ENCODE peak calls at places on chromosomes 2 and 18, in eight cellular contexts. One of them, this sample, is unnamed.

GRCh38 chr2:8575011-8575750 is 106.7 kb upstream of the ID2 start:
- DNase-seq in NCI-H1105 treated with DMSO at 0.1 percent for 48 hours: no peak
- DNase-seq in T1000: no peak
- DNase-seq in NCI-H774: no peak
- DNase-seq in A549: no peak
- DNase-seq in GF-D8: no peak
- DNase-seq in stimulated activated CD4-positive, alpha-beta T cell treated with anti-CD3 and anti-CD28 coated beads, Interleukin-2, amount 100 ng/mL, for 4 hours: peak; percentile 17
- DNase-seq in GM23248: no peak
- DNase-seq in this sample: peak; percentile 55

GRCh38 chr2:105873721-105874120 is 129.0 kb downstream of the NCK2 start:
- DNase-seq in NCI-H1105 treated with DMSO at 0.1 percent for 48 hours: no peak
- DNase-seq in T1000: peak; percentile 64
- DNase-seq in NCI-H774: no peak
- DNase-seq in A549: peak; percentile 10
- DNase-seq in GF-D8: no peak
- DNase-seq in stimulated activated CD4-positive, alpha-beta T cell treated with anti-CD3 and anti-CD28 coated beads, Interleukin-2, amount 100 ng/mL, for 4 hours: peak; percentile 29
- DNase-seq in GM23248: peak; percentile 73
- DNase-seq in this sample: no peak

GRCh38 chr2:185618630-185619029 is 120.0 kb upstream of the FSIP2 start:
- DNase-seq in NCI-H1105 treated with DMSO at 0.1 percent for 48 hours: peak; percentile 3
- DNase-seq in T1000: peak; percentile 42
- DNase-seq in NCI-H774: no peak
- DNase-seq in A549: no peak
- DNase-seq in GF-D8: no peak
- DNase-seq in stimulated activated CD4-positive, alpha-beta T cell treated with anti-CD3 and anti-CD28 coated beads, Interleukin-2, amount 100 ng/mL, for 4 hours: no peak
- DNase-seq in GM23248: no peak
- DNase-seq in this sample: no peak

GRCh38 chr2:205768815-205769493 is 86.7 kb downstream of the NRP2 start:
- DNase-seq in NCI-H1105 treated with DMSO at 0.1 percent for 48 hours: no peak
- DNase-seq in T1000: no peak
- DNase-seq in NCI-H774: no peak
- DNase-seq in A549: no peak
- DNase-seq in GF-D8: no peak
- DNase-seq in stimulated activated CD4-positive, alpha-beta T cell treated with anti-CD3 and anti-CD28 coated beads, Interleukin-2, amount 100 ng/mL, for 4 hours: no peak
- DNase-seq in GM23248: no peak
- DNase-seq in this sample: no peak

GRCh38 chr18:22558945-22559385 is 141.2 kb upstream of the CTAGE1 start:
- DNase-seq in NCI-H1105 treated with DMSO at 0.1 percent for 48 hours: no peak
- DNase-seq in T1000: peak; percentile 49
- DNase-seq in NCI-H774: no peak
- DNase-seq in A549: peak; percentile 66
- DNase-seq in GF-D8: no peak
- DNase-seq in stimulated activated CD4-positive, alpha-beta T cell treated with anti-CD3 and anti-CD28 coated beads, Interleukin-2, amount 100 ng/mL, for 4 hours: no peak
- DNase-seq in GM23248: peak; percentile 85
- DNase-seq in this sample: peak; percentile 41

GRCh38 chr18:22840606-22841144 is 92.5 kb upstream of the RBBP8 start:
- DNase-seq in NCI-H1105 treated with DMSO at 0.1 percent for 48 hours: no peak
- DNase-seq in T1000: no peak
- DNase-seq in NCI-H774: no peak
- DNase-seq in A549: no peak
- DNase-seq in GF-D8: no peak
- DNase-seq in stimulated activated CD4-positive, alpha-beta T cell treated with anti-CD3 and anti-CD28 coated beads, Interleukin-2, amount 100 ng/mL, for 4 hours: no peak
- DNase-seq in GM23248: peak; percentile 64
- DNase-seq in this sample: no peak

GRCh38 chr2:79702934-79703333 is 190.1 kb downstream of the CTNNA2 start:
- DNase-seq in NCI-H1105 treated with DMSO at 0.1 percent for 48 hours: no peak
- DNase-seq in T1000: no peak
- DNase-seq in NCI-H774: no peak
- DNase-seq in A549: no peak
- DNase-seq in GF-D8: no peak
- DNase-seq in stimulated activated CD4-positive, alpha-beta T cell treated with anti-CD3 and anti-CD28 coated beads, Interleukin-2, amount 100 ng/mL, for 4 hours: no peak
- DNase-seq in GM23248: no peak
- DNase-seq in this sample: no peak

GRCh38 chr2:16665746-16666452 is at the start of gene CYRIA:
- DNase-seq in NCI-H1105 treated with DMSO at 0.1 percent for 48 hours: no peak
- DNase-seq in T1000: peak; percentile 43
- DNase-seq in NCI-H774: peak; percentile 36
- DNase-seq in A549: no peak
- DNase-seq in GF-D8: no peak
- DNase-seq in stimulated activated CD4-positive, alpha-beta T cell treated with anti-CD3 and anti-CD28 coated beads, Interleukin-2, amount 100 ng/mL, for 4 hours: peak; percentile 16
- DNase-seq in GM23248: peak; percentile 61
- DNase-seq in this sample: peak; percentile 75

GRCh38 chr2:128613876-128614275 is 295.2 kb upstream of the HS6ST1 start:
- DNase-seq in NCI-H1105 treated with DMSO at 0.1 percent for 48 hours: no peak
- DNase-seq in T1000: no peak
- DNase-seq in NCI-H774: no peak
- DNase-seq in A549: no peak
- DNase-seq in GF-D8: no peak
- DNase-seq in stimulated activated CD4-positive, alpha-beta T cell treated with anti-CD3 and anti-CD28 coated beads, Interleukin-2, amount 100 ng/mL, for 4 hours: no peak
- DNase-seq in GM23248: no peak
- DNase-seq in this sample: no peak

GRCh38 chr2:134705861-134706586 is 12.8 kb downstream of the TMEM163 start:
- DNase-seq in NCI-H1105 treated with DMSO at 0.1 percent for 48 hours: no peak
- DNase-seq in T1000: no peak
- DNase-seq in NCI-H774: no peak
- DNase-seq in A549: no peak
- DNase-seq in GF-D8: no peak
- DNase-seq in stimulated activated CD4-positive, alpha-beta T cell treated with anti-CD3 and anti-CD28 coated beads, Interleukin-2, amount 100 ng/mL, for 4 hours: no peak
- DNase-seq in GM23248: no peak
- DNase-seq in this sample: no peak

GRCh38 chr2:234304945-234305344 is 191.9 kb downstream of the ARL4C start:
- DNase-seq in NCI-H1105 treated with DMSO at 0.1 percent for 48 hours: no peak
- DNase-seq in T1000: no peak
- DNase-seq in NCI-H774: no peak
- DNase-seq in A549: peak; percentile 86
- DNase-seq in GF-D8: no peak
- DNase-seq in stimulated activated CD4-positive, alpha-beta T cell treated with anti-CD3 and anti-CD28 coated beads, Interleukin-2, amount 100 ng/mL, for 4 hours: no peak
- DNase-seq in GM23248: peak; percentile 65
- DNase-seq in this sample: no peak

GRCh38 chr2:233061591-233062446 is 1.7 kb downstream of the INPP5D start:
- DNase-seq in NCI-H1105 treated with DMSO at 0.1 percent for 48 hours: no peak
- DNase-seq in T1000: no peak
- DNase-seq in NCI-H774: no peak
- DNase-seq in A549: no peak
- DNase-seq in GF-D8: peak; percentile 14
- DNase-seq in stimulated activated CD4-positive, alpha-beta T cell treated with anti-CD3 and anti-CD28 coated beads, Interleukin-2, amount 100 ng/mL, for 4 hours: no peak
- DNase-seq in GM23248: no peak
- DNase-seq in this sample: peak; percentile 50

GRCh38 chr2:197165020-197165419 is 145.6 kb downstream of the ANKRD44 start:
- DNase-seq in NCI-H1105 treated with DMSO at 0.1 percent for 48 hours: no peak
- DNase-seq in T1000: no peak
- DNase-seq in NCI-H774: no peak
- DNase-seq in A549: no peak
- DNase-seq in GF-D8: no peak
- DNase-seq in stimulated activated CD4-positive, alpha-beta T cell treated with anti-CD3 and anti-CD28 coated beads, Interleukin-2, amount 100 ng/mL, for 4 hours: no peak
- DNase-seq in GM23248: no peak
- DNase-seq in this sample: no peak

GRCh38 chr2:235238537-235238936 is 255.3 kb upstream of the AGAP1 start:
- DNase-seq in NCI-H1105 treated with DMSO at 0.1 percent for 48 hours: peak; percentile 71
- DNase-seq in T1000: no peak
- DNase-seq in NCI-H774: no peak
- DNase-seq in A549: peak; percentile 12
- DNase-seq in GF-D8: no peak
- DNase-seq in stimulated activated CD4-positive, alpha-beta T cell treated with anti-CD3 and anti-CD28 coated beads, Interleukin-2, amount 100 ng/mL, for 4 hours: no peak
- DNase-seq in GM23248: peak; percentile 93
- DNase-seq in this sample: peak; percentile 32

GRCh38 chr18:34461266-34461665 is 236.6 kb upstream of the NOL4 start:
- DNase-seq in NCI-H1105 treated with DMSO at 0.1 percent for 48 hours: no peak
- DNase-seq in T1000: no peak
- DNase-seq in NCI-H774: no peak
- DNase-seq in A549: no peak
- DNase-seq in GF-D8: no peak
- DNase-seq in stimulated activated CD4-positive, alpha-beta T cell treated with anti-CD3 and anti-CD28 coated beads, Interleukin-2, amount 100 ng/mL, for 4 hours: no peak
- DNase-seq in GM23248: no peak
- DNase-seq in this sample: no peak

GRCh38 chr2:55519908-55520885 is 679 bp downstream of the CFAP36 start:
- DNase-seq in NCI-H1105 treated with DMSO at 0.1 percent for 48 hours: peak; percentile 34
- DNase-seq in T1000: peak; percentile 48
- DNase-seq in NCI-H774: peak; percentile 23
- DNase-seq in A549: peak; percentile 19
- DNase-seq in GF-D8: no peak
- DNase-seq in stimulated activated CD4-positive, alpha-beta T cell treated with anti-CD3 and anti-CD28 coated beads, Interleukin-2, amount 100 ng/mL, for 4 hours: peak; percentile 39
- DNase-seq in GM23248: peak; percentile 69
- DNase-seq in this sample: peak; percentile 36

GRCh38 chr2:26631815-26632214 is 9.4 kb downstream of the CIB4 start:
- DNase-seq in NCI-H1105 treated with DMSO at 0.1 percent for 48 hours: no peak
- DNase-seq in T1000: no peak
- DNase-seq in NCI-H774: no peak
- DNase-seq in A549: no peak
- DNase-seq in GF-D8: no peak
- DNase-seq in stimulated activated CD4-positive, alpha-beta T cell treated with anti-CD3 and anti-CD28 coated beads, Interleukin-2, amount 100 ng/mL, for 4 hours: no peak
- DNase-seq in GM23248: no peak
- DNase-seq in this sample: no peak

GRCh38 chr2:10755621-10756020 is 34.2 kb downstream of the ATP6V1C2 start:
- DNase-seq in NCI-H1105 treated with DMSO at 0.1 percent for 48 hours: no peak
- DNase-seq in T1000: no peak
- DNase-seq in NCI-H774: no peak
- DNase-seq in A549: no peak
- DNase-seq in GF-D8: no peak
- DNase-seq in stimulated activated CD4-positive, alpha-beta T cell treated with anti-CD3 and anti-CD28 coated beads, Interleukin-2, amount 100 ng/mL, for 4 hours: no peak
- DNase-seq in GM23248: no peak
- DNase-seq in this sample: no peak

GRCh38 chr2:43032248-43032893 is 194.0 kb downstream of the ZFP36L2 start:
- DNase-seq in NCI-H1105 treated with DMSO at 0.1 percent for 48 hours: no peak
- DNase-seq in T1000: no peak
- DNase-seq in NCI-H774: no peak
- DNase-seq in A549: peak; percentile 68
- DNase-seq in GF-D8: no peak
- DNase-seq in stimulated activated CD4-positive, alpha-beta T cell treated with anti-CD3 and anti-CD28 coated beads, Interleukin-2, amount 100 ng/mL, for 4 hours: no peak
- DNase-seq in GM23248: peak; percentile 43
- DNase-seq in this sample: peak; percentile 89

GRCh38 chr2:114812261-114812660 is 369.8 kb downstream of the DPP10 start:
- DNase-seq in NCI-H1105 treated with DMSO at 0.1 percent for 48 hours: no peak
- DNase-seq in T1000: no peak
- DNase-seq in NCI-H774: no peak
- DNase-seq in A549: peak; percentile 6
- DNase-seq in GF-D8: no peak
- DNase-seq in stimulated activated CD4-positive, alpha-beta T cell treated with anti-CD3 and anti-CD28 coated beads, Interleukin-2, amount 100 ng/mL, for 4 hours: no peak
- DNase-seq in GM23248: no peak
- DNase-seq in this sample: no peak

GRCh38 chr2:191030521-191031154 is 16.7 kb upstream of the STAT1 start:
- DNase-seq in NCI-H1105 treated with DMSO at 0.1 percent for 48 hours: peak; percentile 48
- DNase-seq in T1000: no peak
- DNase-seq in NCI-H774: peak; percentile 27
- DNase-seq in A549: peak; percentile 61
- DNase-seq in GF-D8: no peak
- DNase-seq in stimulated activated CD4-positive, alpha-beta T cell treated with anti-CD3 and anti-CD28 coated beads, Interleukin-2, amount 100 ng/mL, for 4 hours: peak; percentile 31
- DNase-seq in GM23248: peak; percentile 57
- DNase-seq in this sample: no peak

GRCh38 chr2:172951554-172951953 is 124.1 kb upstream of the MAP3K20 start:
- DNase-seq in NCI-H1105 treated with DMSO at 0.1 percent for 48 hours: no peak
- DNase-seq in T1000: no peak
- DNase-seq in NCI-H774: no peak
- DNase-seq in A549: no peak
- DNase-seq in GF-D8: no peak
- DNase-seq in stimulated activated CD4-positive, alpha-beta T cell treated with anti-CD3 and anti-CD28 coated beads, Interleukin-2, amount 100 ng/mL, for 4 hours: no peak
- DNase-seq in GM23248: no peak
- DNase-seq in this sample: no peak

GRCh38 chr2:221129657-221130056 is 442.4 kb downstream of the EPHA4 start:
- DNase-seq in NCI-H1105 treated with DMSO at 0.1 percent for 48 hours: no peak
- DNase-seq in T1000: no peak
- DNase-seq in NCI-H774: no peak
- DNase-seq in A549: no peak
- DNase-seq in GF-D8: no peak
- DNase-seq in stimulated activated CD4-positive, alpha-beta T cell treated with anti-CD3 and anti-CD28 coated beads, Interleukin-2, amount 100 ng/mL, for 4 hours: no peak
- DNase-seq in GM23248: no peak
- DNase-seq in this sample: no peak

GRCh38 chr18:49582579-49582978 is 20.7 kb downstream of the LIPG start:
- DNase-seq in NCI-H1105 treated with DMSO at 0.1 percent for 48 hours: no peak
- DNase-seq in T1000: peak; percentile 17
- DNase-seq in NCI-H774: no peak
- DNase-seq in A549: peak; percentile 8
- DNase-seq in GF-D8: no peak
- DNase-seq in stimulated activated CD4-positive, alpha-beta T cell treated with anti-CD3 and anti-CD28 coated beads, Interleukin-2, amount 100 ng/mL, for 4 hours: no peak
- DNase-seq in GM23248: peak; percentile 57
- DNase-seq in this sample: no peak

GRCh38 chr2:31322376-31322775 is 88.4 kb downstream of the EHD3 start:
- DNase-seq in NCI-H1105 treated with DMSO at 0.1 percent for 48 hours: no peak
- DNase-seq in T1000: no peak
- DNase-seq in NCI-H774: no peak
- DNase-seq in A549: no peak
- DNase-seq in GF-D8: no peak
- DNase-seq in stimulated activated CD4-positive, alpha-beta T cell treated with anti-CD3 and anti-CD28 coated beads, Interleukin-2, amount 100 ng/mL, for 4 hours: no peak
- DNase-seq in GM23248: peak; percentile 67
- DNase-seq in this sample: no peak

GRCh38 chr2:177031435-177032222 is 181.0 kb upstream of the HNRNPA3 start:
- DNase-seq in NCI-H1105 treated with DMSO at 0.1 percent for 48 hours: no peak
- DNase-seq in T1000: no peak
- DNase-seq in NCI-H774: no peak
- DNase-seq in A549: no peak
- DNase-seq in GF-D8: no peak
- DNase-seq in stimulated activated CD4-positive, alpha-beta T cell treated with anti-CD3 and anti-CD28 coated beads, Interleukin-2, amount 100 ng/mL, for 4 hours: no peak
- DNase-seq in GM23248: no peak
- DNase-seq in this sample: no peak

GRCh38 chr18:6731197-6731596 is 1.7 kb downstream of the ARHGAP28 start:
- DNase-seq in NCI-H1105 treated with DMSO at 0.1 percent for 48 hours: peak; percentile 11
- DNase-seq in T1000: no peak
- DNase-seq in NCI-H774: no peak
- DNase-seq in A549: no peak
- DNase-seq in GF-D8: no peak
- DNase-seq in stimulated activated CD4-positive, alpha-beta T cell treated with anti-CD3 and anti-CD28 coated beads, Interleukin-2, amount 100 ng/mL, for 4 hours: no peak
- DNase-seq in GM23248: peak; percentile 78
- DNase-seq in this sample: no peak

GRCh38 chr2:37232131-37232933 is 874 bp downstream of the NDUFAF7 start:
- DNase-seq in NCI-H1105 treated with DMSO at 0.1 percent for 48 hours: no peak
- DNase-seq in T1000: no peak
- DNase-seq in NCI-H774: no peak
- DNase-seq in A549: peak; percentile 21
- DNase-seq in GF-D8: no peak
- DNase-seq in stimulated activated CD4-positive, alpha-beta T cell treated with anti-CD3 and anti-CD28 coated beads, Interleukin-2, amount 100 ng/mL, for 4 hours: no peak
- DNase-seq in GM23248: peak; percentile 62
- DNase-seq in this sample: peak; percentile 31

GRCh38 chr18:10270160-10270571 is 184.3 kb upstream of the APCDD1 start:
- DNase-seq in NCI-H1105 treated with DMSO at 0.1 percent for 48 hours: no peak
- DNase-seq in T1000: no peak
- DNase-seq in NCI-H774: no peak
- DNase-seq in A549: no peak
- DNase-seq in GF-D8: no peak
- DNase-seq in stimulated activated CD4-positive, alpha-beta T cell treated with anti-CD3 and anti-CD28 coated beads, Interleukin-2, amount 100 ng/mL, for 4 hours: no peak
- DNase-seq in GM23248: peak; percentile 63
- DNase-seq in this sample: no peak

GRCh38 chr2:218295029-218295428 is 2.7 kb upstream of the TMBIM1 start:
- DNase-seq in NCI-H1105 treated with DMSO at 0.1 percent for 48 hours: no peak
- DNase-seq in T1000: no peak
- DNase-seq in NCI-H774: no peak
- DNase-seq in A549: no peak
- DNase-seq in GF-D8: no peak
- DNase-seq in stimulated activated CD4-positive, alpha-beta T cell treated with anti-CD3 and anti-CD28 coated beads, Interleukin-2, amount 100 ng/mL, for 4 hours: no peak
- DNase-seq in GM23248: no peak
- DNase-seq in this sample: no peak

GRCh38 chr2:151999058-151999457 is 99.8 kb downstream of the CACNB4 start:
- DNase-seq in NCI-H1105 treated with DMSO at 0.1 percent for 48 hours: peak; percentile 60
- DNase-seq in T1000: no peak
- DNase-seq in NCI-H774: peak; percentile 29
- DNase-seq in A549: peak; percentile 66
- DNase-seq in GF-D8: no peak
- DNase-seq in stimulated activated CD4-positive, alpha-beta T cell treated with anti-CD3 and anti-CD28 coated beads, Interleukin-2, amount 100 ng/mL, for 4 hours: peak; percentile 3
- DNase-seq in GM23248: peak; percentile 68
- DNase-seq in this sample: no peak

GRCh38 chr2:217438821-217439220 is 564.0 kb downstream of the TNS1 start:
- DNase-seq in NCI-H1105 treated with DMSO at 0.1 percent for 48 hours: no peak
- DNase-seq in T1000: no peak
- DNase-seq in NCI-H774: no peak
- DNase-seq in A549: no peak
- DNase-seq in GF-D8: no peak
- DNase-seq in stimulated activated CD4-positive, alpha-beta T cell treated with anti-CD3 and anti-CD28 coated beads, Interleukin-2, amount 100 ng/mL, for 4 hours: no peak
- DNase-seq in GM23248: no peak
- DNase-seq in this sample: no peak

GRCh38 chr2:120110507-120110906 is 97.6 kb downstream of the EPB41L5 start:
- DNase-seq in NCI-H1105 treated with DMSO at 0.1 percent for 48 hours: no peak
- DNase-seq in T1000: no peak
- DNase-seq in NCI-H774: no peak
- DNase-seq in A549: no peak
- DNase-seq in GF-D8: peak; percentile 64
- DNase-seq in stimulated activated CD4-positive, alpha-beta T cell treated with anti-CD3 and anti-CD28 coated beads, Interleukin-2, amount 100 ng/mL, for 4 hours: no peak
- DNase-seq in GM23248: no peak
- DNase-seq in this sample: no peak

GRCh38 chr18:63206433-63207153 is 113.0 kb downstream of the BCL2 start:
- DNase-seq in NCI-H1105 treated with DMSO at 0.1 percent for 48 hours: no peak
- DNase-seq in T1000: no peak
- DNase-seq in NCI-H774: no peak
- DNase-seq in A549: no peak
- DNase-seq in GF-D8: peak; percentile 33
- DNase-seq in stimulated activated CD4-positive, alpha-beta T cell treated with anti-CD3 and anti-CD28 coated beads, Interleukin-2, amount 100 ng/mL, for 4 hours: no peak
- DNase-seq in GM23248: no peak
- DNase-seq in this sample: no peak